ENCODE peak calls at places on chromosomes 13 and 19, in five cellular contexts. Y, C, P, M and Q are unnamed samples.

GRCh38 chr19:32671883-32672282 is 3.1 kb downstream of the ANKRD27 start:
- DNase-seq in Y (no peak), C (no peak), P (no peak), M (no peak), Q (no peak)

GRCh38 chr19:38675611-38676010 is 28.2 kb downstream of the ACTN4 start:
- DNase-seq in Y (no peak), C (no peak), P (no peak), M (no peak), Q (no peak)

GRCh38 chr13:29474991-29475390 is 120.5 kb downstream of the SLC7A1 start:
- DNase-seq in Y (no peak), C (no peak), P (no peak), M (no peak), Q (no peak)

GRCh38 chr19:5567360-5567970 is at the start of gene TINCR:
- DNase-seq in Y (no peak), C (no peak), P (no peak), M (no peak), Q (no peak)

GRCh38 chr13:26653310-26653709 is 95.8 kb downstream of the WASF3 start:
- DNase-seq in Y (no peak), C (no peak), P (no peak), M (no peak), Q (no peak)

GRCh38 chr13:42355118-42355840 is 83.3 kb downstream of the AKAP11 start:
- DNase-seq in Y (no peak), C (no peak), P (no peak), M (no peak), Q (no peak)

GRCh38 chr19:32346901-32347300 is 1.5 kb downstream of the ZNF507 start:
- DNase-seq in Y (no peak), C (no peak), P (no peak), M (no peak), Q (no peak)

GRCh38 chr13:63693696-63694095 is 2278.0 kb upstream of the PCDH20 start:
- DNase-seq in Y (no peak), C (no peak), P (no peak), M (no peak), Q (no peak)

GRCh38 chr19:19064811-19065745 is 1.3 kb downstream of the SLC25A42 start:
- DNase-seq in Y (no peak), C (no peak), P (no peak), M (peak), Q (peak)

GRCh38 chr13:60047943-60048342 is 115.8 kb downstream of the DIAPH3 start:
- DNase-seq in Y (no peak), C (no peak), P (no peak), M (no peak), Q (no peak)

GRCh38 chr19:10219678-10220077 is 11.5 kb downstream of the S1PR2 start:
- DNase-seq in Y (peak), C (no peak), P (no peak), M (no peak), Q (no peak)

GRCh38 chr19:38912600-38913514 is 871 bp upstream of the CCER2 start:
- DNase-seq in Y (peak), C (no peak), P (no peak), M (no peak), Q (no peak)

GRCh38 chr13:35856084-35856483 is 275.1 kb downstream of the DCLK1 start:
- DNase-seq in Y (no peak), C (no peak), P (no peak), M (no peak), Q (no peak)

GRCh38 chr13:35856721-35857346 is 274.3 kb downstream of the DCLK1 start:
- DNase-seq in Y (no peak), C (no peak), P (no peak), M (no peak), Q (no peak)

GRCh38 chr13:35854286-35854685 is 276.9 kb downstream of the DCLK1 start:
- DNase-seq in Y (no peak), C (no peak), P (no peak), M (no peak), Q (no peak)

GRCh38 chr13:35857769-35858168 is 273.4 kb downstream of the DCLK1 start:
- DNase-seq in Y (no peak), C (no peak), P (no peak), M (no peak), Q (no peak)

GRCh38 chr13:35855531-35856019 is 275.6 kb downstream of the DCLK1 start:
- DNase-seq in Y (no peak), C (no peak), P (no peak), M (no peak), Q (no peak)
- TF ChIP-seq POLR2AphosphoS5 in Y (no peak), C (no peak), P (no peak), M (no peak), Q (no peak)

GRCh38 chr19:46023311-46023779 is 492 bp upstream of the PGLYRP1 start:
- DNase-seq in Y (no peak), C (no peak), P (peak), M (no peak), Q (no peak)
- TF ChIP-seq POLR2AphosphoS5 in Y (no peak), C (no peak), P (no peak), M (no peak), Q (no peak)

DNA sequence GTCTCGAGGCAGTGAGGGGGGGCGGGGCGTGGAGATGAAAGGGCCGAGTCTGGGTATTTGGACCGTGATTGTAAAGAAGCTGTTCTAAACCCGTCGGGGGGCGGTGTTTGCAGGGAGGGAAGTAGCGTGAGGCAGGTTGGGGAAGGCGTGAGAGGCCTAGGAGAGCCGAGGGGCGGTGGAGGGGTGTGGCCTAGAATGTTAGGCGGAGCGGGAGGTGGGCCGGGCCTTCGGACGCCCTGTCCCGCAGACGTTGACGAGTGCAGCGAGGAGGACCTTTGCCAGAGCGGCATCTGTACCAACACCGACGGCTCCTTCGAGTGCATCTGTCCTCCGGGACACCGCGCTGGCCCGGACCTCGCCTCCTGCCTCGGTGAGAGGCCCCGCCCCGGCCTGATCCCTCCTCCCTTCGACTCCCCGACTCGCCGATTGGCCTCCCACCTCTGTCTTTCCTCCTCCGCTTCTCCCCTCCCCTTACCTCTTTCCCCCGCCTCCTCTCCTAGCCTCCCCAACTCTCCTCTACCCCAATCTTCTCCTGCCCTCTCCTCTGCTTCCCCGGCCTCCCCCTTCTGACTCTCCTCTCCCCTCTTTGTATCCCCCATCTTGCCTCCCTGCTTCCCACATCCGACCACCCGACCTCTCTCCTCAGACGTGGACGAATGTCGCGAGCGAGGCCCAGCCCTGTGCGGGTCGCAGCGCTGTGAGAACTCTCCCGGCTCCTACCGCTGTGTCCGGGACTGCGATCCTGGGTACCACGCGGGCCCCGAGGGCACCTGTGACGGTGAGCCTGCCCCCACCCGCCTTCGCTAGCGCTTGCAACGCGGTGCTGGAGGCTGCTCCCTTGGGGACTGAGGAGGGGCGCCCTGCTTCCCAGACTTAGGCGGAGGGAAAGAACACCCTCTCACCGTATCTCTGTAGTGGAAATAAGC is 12.8 kb downstream of the LTBP4 start:
- DNase-seq in Y (peak), C (peak), P (peak), M (peak), Q (no peak)
- TF ChIP-seq POLR2AphosphoS5 in Y (no peak), C (no peak), P (no peak), M (peak), Q (no peak)

DNA sequence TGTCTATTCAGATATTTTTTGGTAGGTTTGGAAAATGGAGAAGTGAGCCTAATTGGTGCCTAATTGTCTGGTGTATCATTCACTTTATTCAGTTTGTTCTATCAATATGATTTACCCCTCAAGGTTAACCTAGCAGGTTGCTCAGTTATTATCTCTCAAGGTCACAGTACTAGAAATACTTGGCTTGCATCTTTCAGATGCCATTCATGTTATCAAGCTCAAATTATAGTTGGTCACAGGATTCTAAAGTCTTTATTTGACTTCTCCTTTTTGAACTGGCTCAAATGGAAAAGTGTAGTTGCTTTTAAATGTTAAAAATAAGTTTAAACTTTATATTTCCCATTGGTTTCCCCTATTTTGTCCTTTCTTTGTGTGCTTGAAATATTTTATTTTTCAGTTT is 2.6 kb downstream of the KCNRG start:
- DNase-seq in Y (no peak), C (no peak), P (no peak), M (no peak), Q (no peak)
- TF ChIP-seq POLR2AphosphoS5 in Y (no peak), C (no peak), P (no peak), M (no peak), Q (no peak)

DNA sequence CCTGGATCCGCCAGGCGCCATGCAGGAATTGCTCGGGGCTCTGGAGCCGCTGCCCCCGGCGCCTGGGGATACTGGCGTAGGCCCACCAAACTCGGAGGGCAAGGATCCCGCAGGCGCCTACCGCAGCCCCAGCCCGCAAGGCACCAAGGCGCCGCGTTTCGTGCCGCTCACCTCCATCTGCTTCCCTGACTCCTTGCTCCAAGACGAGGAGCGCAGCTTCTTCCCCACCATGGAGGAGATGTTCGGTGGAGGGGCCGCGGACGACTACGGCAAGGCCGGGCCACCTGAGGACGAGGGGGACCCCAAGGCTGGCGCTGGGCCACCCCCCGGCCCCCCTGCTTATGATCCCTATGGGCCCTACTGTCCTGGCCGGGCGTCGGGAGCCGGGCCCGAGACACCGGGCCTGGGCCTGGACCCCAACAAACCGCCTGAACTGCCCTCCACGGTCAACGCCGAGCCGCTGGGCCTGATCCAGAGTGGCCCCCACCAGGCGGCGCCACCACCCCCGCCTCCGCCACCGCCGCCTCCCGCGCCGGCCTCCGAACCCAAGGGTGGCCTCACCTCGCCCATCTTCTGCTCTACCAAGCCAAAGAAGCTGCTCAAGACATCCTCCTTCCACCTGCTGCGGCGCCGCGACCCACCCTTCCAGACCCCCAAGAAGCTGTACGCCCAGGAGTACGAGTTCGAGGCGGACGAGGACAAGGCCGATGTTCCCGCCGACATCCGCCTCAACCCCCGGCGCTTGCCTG is 6.1 kb downstream of the PRR12 start:
- DNase-seq in Y (no peak), C (no peak), P (no peak), M (no peak), Q (no peak)
- TF ChIP-seq POLR2AphosphoS5 in Y (no peak), C (no peak), P (no peak), M (no peak), Q (no peak)

GRCh38 chr19:55366790-55367189 is 3.5 kb downstream of the IL11 start:
- DNase-seq in Y (no peak), C (no peak), P (no peak), M (no peak), Q (no peak)
- TF ChIP-seq POLR2AphosphoS5 in Y (no peak), C (no peak), P (no peak), M (no peak), Q (no peak)

DNA sequence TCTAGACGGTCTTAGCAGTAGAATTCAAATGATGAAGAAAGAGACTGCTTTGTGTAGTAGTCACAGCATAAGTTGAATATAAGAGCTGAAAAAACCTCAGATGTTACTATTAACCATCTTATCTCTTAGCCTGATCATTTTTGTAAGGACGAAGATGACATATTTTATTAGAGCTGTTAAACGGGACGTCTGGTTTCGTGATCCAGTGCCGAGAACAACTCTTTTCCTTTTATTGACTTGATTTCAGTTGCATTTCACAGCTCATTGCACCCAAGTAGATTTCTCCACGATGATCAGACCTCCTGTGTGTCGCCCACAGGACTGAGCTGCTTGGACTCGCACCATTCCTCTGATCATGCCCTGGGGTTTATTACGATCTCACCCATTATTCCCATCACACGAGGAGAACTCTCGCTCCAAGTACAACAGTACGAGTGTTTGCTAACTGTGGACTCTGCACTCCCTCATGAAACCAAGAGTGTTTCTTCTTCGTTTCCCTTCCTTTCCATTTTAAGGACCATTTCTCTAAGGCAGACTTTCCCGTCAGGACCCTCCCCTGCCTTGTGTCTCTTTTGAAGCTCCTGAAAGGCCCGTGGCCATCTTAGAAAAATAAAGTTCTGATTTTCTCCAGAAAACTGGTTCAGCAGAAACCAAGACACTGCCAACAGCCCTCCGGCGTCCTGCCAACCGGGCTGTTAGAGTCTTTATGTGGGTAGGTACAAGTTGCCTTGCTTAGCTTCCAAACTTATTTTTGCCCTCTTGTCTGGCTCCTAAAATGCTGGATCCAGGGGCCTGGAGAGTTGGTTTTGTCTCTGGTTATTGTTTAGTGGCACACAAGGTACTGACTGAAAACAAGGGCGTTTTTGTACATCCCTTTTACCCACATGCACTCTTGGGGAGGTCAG is 48.2 kb upstream of the RNF113B start:
- DNase-seq in Y (no peak), C (no peak), P (no peak), M (no peak), Q (no peak)
- TF ChIP-seq POLR2AphosphoS5 in Y (no peak), C (no peak), P (no peak), M (no peak), Q (no peak)